ENCODE peak calls at places on chromosomes 16 and 17, in five cellular contexts. T, B, O, E and P are unnamed samples.

GRCh38 chr16:76650579-76650978 is 373.4 kb downstream of the CNTNAP4 start:
- DNase-seq in B (no peak), E (no peak), T (no peak), O (no peak), P (no peak)

GRCh38 chr17:40485851-40486512 is 15.4 kb downstream of the TNS4 start:
- DNase-seq in E (no peak), O (no peak), T (no peak), B (peak), P (peak)

GRCh38 chr17:45221081-45221996 is at the start of gene FMNL1:
- DNase-seq in B (no peak), E (no peak), O (no peak), T (peak), P (peak)

GRCh38 chr16:46801428-46802049 is 29.4 kb downstream of the C16orf87 start:
- DNase-seq in T (no peak), B (no peak), O (no peak), E (no peak), P (no peak)

GRCh38 chr17:17351356-17351891 is 48.3 kb downstream of the NT5M start:
- DNase-seq in B (no peak), O (no peak), E (no peak), T (no peak), P (no peak)

GRCh38 chr17:17492085-17492484 is 4.1 kb downstream of the RASD1 start:
- DNase-seq in B (no peak), T (no peak), E (no peak), O (no peak), P (no peak)

GRCh38 chr16:19281246-19281645 is 4.3 kb upstream of the CLEC19A start:
- DNase-seq in O (no peak), B (no peak), E (no peak), T (no peak), P (no peak)

GRCh38 chr16:75764154-75764768 is 38.0 kb upstream of the CPHXL start:
- DNase-seq in E (peak), O (peak), T (peak), B (peak), P (peak)

GRCh38 chr17:76524598-76525512 is 12.7 kb downstream of the CYGB start:
- DNase-seq in T (no peak), O (no peak), B (no peak), E (no peak), P (peak)

GRCh38 chr17:72667096-72668063 is 425.1 kb downstream of the SLC39A11 start:
- DNase-seq in B (no peak), E (no peak), O (no peak), T (no peak), P (no peak)

GRCh38 chr17:28883967-28884702 is 13.4 kb downstream of the FLOT2 start:
- DNase-seq in T (no peak), B (no peak), O (no peak), E (no peak), P (no peak)

GRCh38 chr16:85840395-85840794 is 40.9 kb downstream of the COX4I1 start:
- DNase-seq in E (no peak), B (no peak), O (no peak), T (no peak), P (no peak)

GRCh38 chr16:3171181-3171854 is 16.7 kb upstream of the OR1F1 start:
- DNase-seq in B (no peak), T (peak), O (peak), E (no peak), P (no peak)

GRCh38 chr17:50051082-50051576 is 4.8 kb upstream of the ITGA3 start:
- DNase-seq in O (no peak), E (no peak), B (peak), T (peak), P (no peak)

GRCh38 chr16:31488630-31489564 is 6.0 kb downstream of the SLC5A2 start:
- DNase-seq in E (no peak), B (no peak), O (no peak), T (no peak), P (no peak)

GRCh38 chr16:68356249-68356918 is 45.6 kb downstream of the PRMT7 start:
- DNase-seq in E (no peak), T (peak), B (no peak), O (peak), P (no peak)

GRCh38 chr16:27408012-27408601 is 6.1 kb downstream of the IL21R start:
- DNase-seq in B (no peak), O (peak), T (no peak), E (no peak), P (no peak)

GRCh38 chr17:36069131-36069530 is 5.1 kb downstream of the CCL18 start:
- DNase-seq in O (no peak), T (no peak), E (no peak), B (no peak), P (no peak)

GRCh38 chr17:70820276-70820675 is 650.9 kb downstream of the KCNJ2 start:
- DNase-seq in E (no peak), T (no peak), O (no peak), B (no peak), P (no peak)

GRCh38 chr17:58136669-58137279 is 11.4 kb upstream of the OR4D1 start:
- DNase-seq in B (no peak), E (no peak), T (no peak), O (no peak), P (no peak)

GRCh38 chr17:40190197-40191021 is 13.1 kb downstream of the RAPGEFL1 start:
- DNase-seq in B (no peak), T (peak), O (peak), E (no peak), P (no peak)

GRCh38 chr17:13940858-13941665 is 128.2 kb upstream of the COX10 start:
- DNase-seq in O (no peak), B (no peak), E (no peak), T (no peak), P (no peak)

GRCh38 chr16:14325502-14325901 is 254.4 kb downstream of the MRTFB start:
- DNase-seq in O (no peak), T (no peak), B (no peak), E (no peak), P (no peak)

GRCh38 chr16:1159325-1159972 is 6.5 kb downstream of the CACNA1H start:
- DNase-seq in O (no peak), E (no peak), T (no peak), B (no peak), P (no peak)